ENCODE peak calls at places on chromosomes 16 and 17, in four cellular contexts. D is OCI-LY7, H is astrocyte, C is DND-41. O is an unnamed sample.
A peak's percentile ranks its signal among the peaks of the same experiment; 100 is the strongest.

GRCh38 chr16:26118575-26118974 is 426.8 kb downstream of the HS3ST4 start:
- DNase-seq in D (no peak), H (no peak), C (no peak), O (no peak)

GRCh38 chr16:87897563-87898505 is 28.5 kb upstream of the SLC7A5 start:
- DNase-seq in D (peak; percentile 16), H (no peak), C (peak; percentile 97), O (peak; percentile 72)

GRCh38 chr16:12899529-12900168 is 1.7 kb upstream of the SHISA9 start:
- DNase-seq in D (no peak), H (no peak), C (no peak), O (no peak)

GRCh38 chr16:17313085-17313611 is 157.6 kb downstream of the XYLT1 start:
- DNase-seq in D (no peak), H (peak; percentile 59), C (no peak), O (no peak)

GRCh38 chr17:22310717-22311686 is 618.7 kb downstream of the KCNJ18 start:
- DNase-seq in D (no peak), H (no peak), C (no peak), O (no peak)

GRCh38 chr17:66915204-66915611 is 49.3 kb upstream of the CACNG4 start:
- DNase-seq in D (no peak), H (no peak), C (no peak), O (no peak)

GRCh38 chr17:75601057-75601987 is 13.7 kb downstream of the MYO15B start:
- DNase-seq in D (peak; percentile 78), H (no peak), C (peak; percentile 60), O (no peak)

GRCh38 chr17:1455748-1456599 is at the start of gene CRK:
- DNase-seq in D (peak; percentile 98), H (peak; percentile 76), C (peak; percentile 97), O (peak; percentile 100)

GRCh38 chr16:29290631-29291247 is 115.8 kb downstream of the NPIPB11 start:
- DNase-seq in D (no peak), H (peak; percentile 82), C (no peak), O (peak; percentile 95)

GRCh38 chr16:84519855-84520254 is 15.4 kb upstream of the MEAK7 start:
- DNase-seq in D (no peak), H (no peak), C (no peak), O (no peak)

GRCh38 chr17:81481011-81481799 is 31.4 kb downstream of the ACTG1 start:
- DNase-seq in D (no peak), H (peak; percentile 23), C (peak; percentile 89), O (peak; percentile 100)
- H2AFZ ChIP-seq in D (no peak overlapping the region), H (peak overlapping the region; percentile 64), C (peak overlapping the region; percentile 84), O (peak overlapping the region; percentile 51)

GRCh38 chr16:15985144-15985543 is 35.7 kb downstream of the ABCC1 start:
- DNase-seq in D (no peak), H (no peak), C (no peak), O (no peak)

GRCh38 chr16:15980329-15980728 is 30.9 kb downstream of the ABCC1 start:
- DNase-seq in D (no peak), H (no peak), C (no peak), O (no peak)

GRCh38 chr16:15979801-15980200 is 30.4 kb downstream of the ABCC1 start:
- DNase-seq in D (no peak), H (no peak), C (no peak), O (no peak)

GRCh38 chr16:15983898-15984297 is 34.5 kb downstream of the ABCC1 start:
- DNase-seq in D (no peak), H (peak; percentile 66), C (no peak), O (no peak)

GRCh38 chr16:15981382-15981781 is 32.0 kb downstream of the ABCC1 start:
- DNase-seq in D (peak; percentile 47), H (no peak), C (peak; percentile 13), O (no peak)
- H3K9me3 ChIP-seq in D (peaks cover 66% of the 10 kb centered on the region), H (peaks cover 12% of the 10 kb centered on the region), C (peaks cover 47% of the 10 kb centered on the region), O (no peaks in the 10 kb centered on the region)

DNA sequence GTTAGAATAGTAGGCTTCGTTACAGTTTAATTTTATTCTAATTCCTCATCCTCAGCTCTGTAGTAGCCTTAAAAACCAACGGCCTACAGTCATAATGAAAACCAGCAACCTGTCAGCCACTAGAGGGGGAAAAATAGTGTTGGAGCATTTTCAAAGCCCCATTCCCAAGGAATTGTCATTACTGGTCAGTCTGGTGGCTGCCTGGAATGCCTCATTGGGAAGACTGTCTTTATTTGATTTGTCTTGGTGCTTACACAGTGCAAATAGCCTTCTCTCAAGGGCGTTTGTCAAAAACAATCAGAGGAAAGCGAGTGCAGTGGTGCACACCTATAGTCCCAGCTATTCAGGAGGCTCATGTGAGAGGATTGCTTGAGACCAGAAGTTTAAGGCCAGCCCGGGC is 4.7 kb downstream of the LPCAT2 start:
- DNase-seq in D (no peak), H (peak; percentile 27), C (no peak), O (no peak)
- H2AFZ ChIP-seq in D (no peak overlapping the region), H (no peak overlapping the region), C (no peak overlapping the region), O (no peak overlapping the region)

GRCh38 chr17:53406907-53407306 is 415.8 kb upstream of the KIF2B start:
- DNase-seq in D (no peak), H (no peak), C (no peak), O (no peak)
- H3K9me3 ChIP-seq in D (peaks cover 5% of the 10 kb centered on the region), H (peaks cover 5% of the 10 kb centered on the region), C (peaks cover 6% of the 10 kb centered on the region), O (peaks cover 4% of the 10 kb centered on the region)